ENCODE peak calls at places on chromosomes 5 and 9, in six cellular contexts. One of them, this sample, is unnamed.

GRCh38 chr9:32881948-32882347 is 98.6 kb downstream of the TMEM215 start:
- DNase-seq in NB4: no peak
- DNase-seq in activated naive CD4-positive, alpha-beta T cell treated with anti-CD3 and anti-CD28 coated beads, Interleukin-2, amount 10 ng/mL, durations not matched to agents 7 days and 5 days: no peak
- DNase-seq in left cardiac atrium: no peak
- DNase-seq in bronchial epithelial cell: no peak
- DNase-seq in WTC11: no peak
- DNase-seq in this sample: no peak

GRCh38 chr5:36403601-36404311 is 102.1 kb upstream of the RANBP3L start:
- DNase-seq in NB4: peak
- DNase-seq in activated naive CD4-positive, alpha-beta T cell treated with anti-CD3 and anti-CD28 coated beads, Interleukin-2, amount 10 ng/mL, durations not matched to agents 7 days and 5 days: no peak
- DNase-seq in left cardiac atrium: peak
- DNase-seq in bronchial epithelial cell: no peak
- DNase-seq in WTC11: no peak
- DNase-seq in this sample: peak

GRCh38 chr5:144002866-144003265 is 167.6 kb downstream of the YIPF5 start:
- DNase-seq in NB4: no peak
- DNase-seq in activated naive CD4-positive, alpha-beta T cell treated with anti-CD3 and anti-CD28 coated beads, Interleukin-2, amount 10 ng/mL, durations not matched to agents 7 days and 5 days: no peak
- DNase-seq in left cardiac atrium: no peak
- DNase-seq in bronchial epithelial cell: no peak
- DNase-seq in WTC11: no peak
- DNase-seq in this sample: no peak

GRCh38 chr9:36050472-36050871 is 13.8 kb downstream of the RECK start:
- DNase-seq in NB4: no peak
- DNase-seq in activated naive CD4-positive, alpha-beta T cell treated with anti-CD3 and anti-CD28 coated beads, Interleukin-2, amount 10 ng/mL, durations not matched to agents 7 days and 5 days: no peak
- DNase-seq in left cardiac atrium: no peak
- DNase-seq in bronchial epithelial cell: no peak
- DNase-seq in WTC11: no peak
- DNase-seq in this sample: no peak

GRCh38 chr5:110441035-110441434 is 285.4 kb downstream of the TMEM232 start:
- DNase-seq in NB4: peak
- DNase-seq in activated naive CD4-positive, alpha-beta T cell treated with anti-CD3 and anti-CD28 coated beads, Interleukin-2, amount 10 ng/mL, durations not matched to agents 7 days and 5 days: no peak
- DNase-seq in left cardiac atrium: no peak
- DNase-seq in bronchial epithelial cell: peak
- DNase-seq in WTC11: peak
- DNase-seq in this sample: peak

GRCh38 chr5:172383231-172383802 is 71.0 kb downstream of the SH3PXD2B start:
- DNase-seq in NB4: no peak
- DNase-seq in activated naive CD4-positive, alpha-beta T cell treated with anti-CD3 and anti-CD28 coated beads, Interleukin-2, amount 10 ng/mL, durations not matched to agents 7 days and 5 days: no peak
- DNase-seq in left cardiac atrium: no peak
- DNase-seq in bronchial epithelial cell: peak
- DNase-seq in WTC11: no peak
- DNase-seq in this sample: no peak

GRCh38 chr5:65828507-65828906 is 97.9 kb upstream of the ERBIN start:
- DNase-seq in NB4: no peak
- DNase-seq in activated naive CD4-positive, alpha-beta T cell treated with anti-CD3 and anti-CD28 coated beads, Interleukin-2, amount 10 ng/mL, durations not matched to agents 7 days and 5 days: no peak
- DNase-seq in left cardiac atrium: no peak
- DNase-seq in bronchial epithelial cell: no peak
- DNase-seq in WTC11: no peak
- DNase-seq in this sample: no peak

GRCh38 chr5:142246263-142246662 is 78.6 kb downstream of the SPRY4 start:
- DNase-seq in NB4: no peak
- DNase-seq in activated naive CD4-positive, alpha-beta T cell treated with anti-CD3 and anti-CD28 coated beads, Interleukin-2, amount 10 ng/mL, durations not matched to agents 7 days and 5 days: no peak
- DNase-seq in left cardiac atrium: peak
- DNase-seq in bronchial epithelial cell: peak
- DNase-seq in WTC11: no peak
- DNase-seq in this sample: no peak

GRCh38 chr9:133345596-133345995 is 2.3 kb downstream of the MED22 start:
- DNase-seq in NB4: no peak
- DNase-seq in activated naive CD4-positive, alpha-beta T cell treated with anti-CD3 and anti-CD28 coated beads, Interleukin-2, amount 10 ng/mL, durations not matched to agents 7 days and 5 days: no peak
- DNase-seq in left cardiac atrium: no peak
- DNase-seq in bronchial epithelial cell: no peak
- DNase-seq in WTC11: no peak
- DNase-seq in this sample: no peak

GRCh38 chr9:4243113-4243512 is 56.8 kb downstream of the GLIS3 start:
- DNase-seq in NB4: no peak
- DNase-seq in activated naive CD4-positive, alpha-beta T cell treated with anti-CD3 and anti-CD28 coated beads, Interleukin-2, amount 10 ng/mL, durations not matched to agents 7 days and 5 days: peak
- DNase-seq in left cardiac atrium: no peak
- DNase-seq in bronchial epithelial cell: peak
- DNase-seq in WTC11: no peak
- DNase-seq in this sample: no peak

GRCh38 chr5:98825582-98826375 is 52.3 kb downstream of the RGMB start:
- DNase-seq in NB4: no peak
- DNase-seq in activated naive CD4-positive, alpha-beta T cell treated with anti-CD3 and anti-CD28 coated beads, Interleukin-2, amount 10 ng/mL, durations not matched to agents 7 days and 5 days: no peak
- DNase-seq in left cardiac atrium: no peak
- DNase-seq in bronchial epithelial cell: no peak
- DNase-seq in WTC11: no peak
- DNase-seq in this sample: no peak

GRCh38 chr9:27179245-27179870 is 70.3 kb downstream of the TEK start:
- DNase-seq in NB4: no peak
- DNase-seq in activated naive CD4-positive, alpha-beta T cell treated with anti-CD3 and anti-CD28 coated beads, Interleukin-2, amount 10 ng/mL, durations not matched to agents 7 days and 5 days: no peak
- DNase-seq in left cardiac atrium: no peak
- DNase-seq in bronchial epithelial cell: peak
- DNase-seq in WTC11: no peak
- DNase-seq in this sample: no peak

GRCh38 chr9:15135167-15135792 is 171.7 kb downstream of the TTC39B start:
- DNase-seq in NB4: peak
- DNase-seq in activated naive CD4-positive, alpha-beta T cell treated with anti-CD3 and anti-CD28 coated beads, Interleukin-2, amount 10 ng/mL, durations not matched to agents 7 days and 5 days: peak
- DNase-seq in left cardiac atrium: peak
- DNase-seq in bronchial epithelial cell: peak
- DNase-seq in WTC11: peak
- DNase-seq in this sample: peak

GRCh38 chr5:171714851-171715250 is 70.8 kb upstream of the SMIM23 start:
- DNase-seq in NB4: no peak
- DNase-seq in activated naive CD4-positive, alpha-beta T cell treated with anti-CD3 and anti-CD28 coated beads, Interleukin-2, amount 10 ng/mL, durations not matched to agents 7 days and 5 days: no peak
- DNase-seq in left cardiac atrium: no peak
- DNase-seq in bronchial epithelial cell: no peak
- DNase-seq in WTC11: no peak
- DNase-seq in this sample: no peak

GRCh38 chr9:74497750-74498615 is 848 bp downstream of the RORB start:
- DNase-seq in NB4: no peak
- DNase-seq in activated naive CD4-positive, alpha-beta T cell treated with anti-CD3 and anti-CD28 coated beads, Interleukin-2, amount 10 ng/mL, durations not matched to agents 7 days and 5 days: peak
- DNase-seq in left cardiac atrium: peak
- DNase-seq in bronchial epithelial cell: no peak
- DNase-seq in WTC11: peak
- DNase-seq in this sample: no peak

This sample was measured in Kasumi-1.